ENCODE peak calls at places on chromosomes 7 and 10, in four cellular contexts. One of them, this sample, is unnamed. For H4K20me1, the result is how much of the 10 kb centered on the place peaks cover.

GRCh38 chr10:43817368-43817767 is 168.7 kb upstream of the ZNF32 start:
- DNase-seq in MM.1S: no peak
- DNase-seq in GM23338: no peak
- DNase-seq in mammary epithelial cell: no peak
- DNase-seq in this sample: no peak

GRCh38 chr10:59245751-59246150 is 69.3 kb downstream of the PHYHIPL start:
- DNase-seq in GM23338: no peak
- DNase-seq in mammary epithelial cell: no peak
- DNase-seq in MM.1S: no peak
- DNase-seq in this sample: no peak

GRCh38 chr7:137903382-137904169 is 56.8 kb upstream of the DGKI start:
- DNase-seq in MM.1S: peak
- DNase-seq in mammary epithelial cell: peak
- DNase-seq in GM23338: peak
- DNase-seq in this sample: peak

GRCh38 chr7:73880755-73881328 is 19.9 kb downstream of the TMEM270 start:
- DNase-seq in MM.1S: no peak
- DNase-seq in GM23338: no peak
- DNase-seq in mammary epithelial cell: no peak
- DNase-seq in this sample: no peak

GRCh38 chr7:32078824-32079223 is 8.6 kb upstream of the PDE1C start:
- DNase-seq in MM.1S: no peak
- DNase-seq in GM23338: no peak
- DNase-seq in mammary epithelial cell: no peak
- DNase-seq in this sample: no peak

GRCh38 chr10:86753056-86753455 is 3.4 kb upstream of the BMPR1A start:
- DNase-seq in GM23338: no peak
- DNase-seq in MM.1S: peak
- DNase-seq in mammary epithelial cell: no peak
- DNase-seq in this sample: no peak

GRCh38 chr7:16803881-16804673 is 722 bp downstream of the AGR2 start:
- DNase-seq in mammary epithelial cell: no peak
- DNase-seq in MM.1S: no peak
- DNase-seq in GM23338: no peak
- DNase-seq in this sample: peak

GRCh38 chr7:139023076-139023475 is 12.8 kb downstream of the ZC3HAV1L start:
- DNase-seq in mammary epithelial cell: no peak
- DNase-seq in GM23338: no peak
- DNase-seq in MM.1S: no peak
- DNase-seq in this sample: no peak

GRCh38 chr7:157627646-157628045 is 290.8 kb downstream of the DNAJB6 start:
- DNase-seq in mammary epithelial cell: no peak
- DNase-seq in GM23338: no peak
- DNase-seq in MM.1S: no peak
- DNase-seq in this sample: no peak

GRCh38 chr7:152894295-152895170 is 135.0 kb downstream of the ACTR3B start:
- DNase-seq in mammary epithelial cell: no peak
- DNase-seq in MM.1S: peak
- DNase-seq in GM23338: peak
- DNase-seq in this sample: no peak

GRCh38 chr10:83617692-83618325 is 521.5 kb upstream of the GHITM start:
- DNase-seq in GM23338: no peak
- DNase-seq in mammary epithelial cell: no peak
- DNase-seq in MM.1S: no peak
- DNase-seq in this sample: no peak

GRCh38 chr10:24618401-24618800 is 105.3 kb downstream of the ARHGAP21 start:
- DNase-seq in GM23338: peak
- DNase-seq in mammary epithelial cell: peak
- DNase-seq in MM.1S: no peak
- DNase-seq in this sample: no peak

GRCh38 chr10:73073627-73074026 is 23.0 kb downstream of the P4HA1 start:
- DNase-seq in mammary epithelial cell: no peak
- DNase-seq in GM23338: no peak
- DNase-seq in MM.1S: no peak
- DNase-seq in this sample: no peak

GRCh38 chr10:79352035-79352595 is 4.8 kb downstream of the PPIF start:
- DNase-seq in GM23338: no peak
- DNase-seq in MM.1S: no peak
- DNase-seq in mammary epithelial cell: no peak
- DNase-seq in this sample: no peak

GRCh38 chr10:10326119-10326518 is 691.6 kb upstream of the CELF2 start:
- DNase-seq in mammary epithelial cell: no peak
- DNase-seq in MM.1S: no peak
- DNase-seq in GM23338: no peak
- DNase-seq in this sample: no peak

GRCh38 chr10:70232859-70233108 is 445 bp downstream of the PPA1 start:
- DNase-seq in GM23338: no peak
- DNase-seq in MM.1S: no peak
- DNase-seq in mammary epithelial cell: no peak
- DNase-seq in this sample: peak

GRCh38 chr7:2460188-2460587 is 16.0 kb downstream of the GRIFIN start:
- DNase-seq in GM23338: no peak
- DNase-seq in MM.1S: no peak
- DNase-seq in mammary epithelial cell: no peak
- DNase-seq in this sample: no peak

DNA sequence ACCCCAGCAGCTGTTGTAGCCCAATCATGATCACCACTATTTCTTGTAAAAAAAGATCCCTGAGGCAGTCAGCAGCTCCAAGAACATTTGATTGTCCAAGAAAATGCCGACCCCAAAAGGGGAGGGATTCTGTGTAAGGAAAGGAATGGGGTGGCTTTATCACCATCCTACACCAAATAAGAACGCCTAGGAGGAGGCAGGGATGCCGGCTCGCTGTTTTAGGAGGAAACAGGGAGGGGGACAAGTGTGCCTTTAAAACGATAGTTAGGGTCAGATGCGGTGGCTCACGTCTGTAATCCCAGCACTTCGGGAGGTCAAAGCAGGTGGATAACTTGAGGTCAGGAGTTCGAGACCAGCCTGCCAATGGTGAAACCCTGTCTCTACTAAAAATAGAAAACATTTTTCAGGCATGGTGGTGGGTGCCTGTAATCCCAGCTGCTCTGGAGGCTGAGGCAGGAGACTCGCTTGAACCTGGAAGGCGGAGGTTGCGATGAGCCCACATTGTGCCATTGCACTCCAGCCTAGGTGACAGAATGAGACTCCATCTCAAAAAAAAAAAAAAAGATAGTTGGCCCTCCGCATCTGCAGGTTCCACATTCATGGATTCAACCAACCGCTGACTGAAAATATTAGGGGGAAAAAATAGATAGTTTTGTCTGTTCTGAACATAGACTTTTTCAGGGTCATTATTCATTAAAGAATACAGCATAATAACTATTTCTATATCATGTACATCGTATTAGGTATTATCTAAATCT is 63.6 kb downstream of the PDIA4 start:
- DNase-seq in mammary epithelial cell: no peak
- DNase-seq in GM23338: no peak
- DNase-seq in MM.1S: no peak
- DNase-seq in this sample: no peak
- H3K4me2 ChIP-seq in mammary epithelial cell: peak
- H3K4me2 ChIP-seq in GM23338: peak
- H3K4me2 ChIP-seq in MM.1S: no peak
- H3K4me2 ChIP-seq in this sample: peak

DNA sequence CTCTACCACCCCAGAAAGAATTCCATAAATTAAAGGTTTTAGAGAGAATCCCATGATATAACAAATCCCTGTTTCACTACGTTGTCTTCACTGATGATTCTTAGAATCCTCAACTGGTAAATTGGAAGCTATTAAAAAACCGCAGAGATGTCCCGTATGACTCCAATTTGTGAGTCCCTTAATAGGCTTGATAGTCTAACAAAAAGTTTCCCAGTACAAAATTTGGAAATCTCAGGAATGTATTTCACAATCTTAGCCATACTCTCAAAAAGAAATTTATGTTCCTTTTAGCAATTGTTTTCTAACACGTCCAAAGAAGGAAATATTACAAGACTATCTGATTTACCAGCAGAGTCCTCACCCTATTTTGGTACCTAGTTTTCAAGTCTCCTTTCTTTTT is 2.5 kb downstream of the TES start:
- DNase-seq in GM23338: no peak
- DNase-seq in MM.1S: no peak
- DNase-seq in mammary epithelial cell: no peak
- DNase-seq in this sample: no peak
- H4K20me1 ChIP-seq in GM23338: under half
- H4K20me1 ChIP-seq in MM.1S: under half
- H4K20me1 ChIP-seq in mammary epithelial cell: under half
- H4K20me1 ChIP-seq in this sample: under half

GRCh38 chr7:33819658-33820057 is 85.7 kb upstream of the BMPER start:
- DNase-seq in mammary epithelial cell: no peak
- DNase-seq in MM.1S: no peak
- DNase-seq in GM23338: no peak
- DNase-seq in this sample: no peak

GRCh38 chr7:33813331-33813730 is 92.0 kb upstream of the BMPER start:
- DNase-seq in GM23338: no peak
- DNase-seq in mammary epithelial cell: no peak
- DNase-seq in MM.1S: no peak
- DNase-seq in this sample: no peak

GRCh38 chr7:33814400-33814799 is 90.9 kb upstream of the BMPER start:
- DNase-seq in mammary epithelial cell: no peak
- DNase-seq in MM.1S: peak
- DNase-seq in GM23338: no peak
- DNase-seq in this sample: no peak

GRCh38 chr7:33816106-33816505 is 89.2 kb upstream of the BMPER start:
- DNase-seq in GM23338: no peak
- DNase-seq in MM.1S: peak
- DNase-seq in mammary epithelial cell: no peak
- DNase-seq in this sample: no peak

DNA sequence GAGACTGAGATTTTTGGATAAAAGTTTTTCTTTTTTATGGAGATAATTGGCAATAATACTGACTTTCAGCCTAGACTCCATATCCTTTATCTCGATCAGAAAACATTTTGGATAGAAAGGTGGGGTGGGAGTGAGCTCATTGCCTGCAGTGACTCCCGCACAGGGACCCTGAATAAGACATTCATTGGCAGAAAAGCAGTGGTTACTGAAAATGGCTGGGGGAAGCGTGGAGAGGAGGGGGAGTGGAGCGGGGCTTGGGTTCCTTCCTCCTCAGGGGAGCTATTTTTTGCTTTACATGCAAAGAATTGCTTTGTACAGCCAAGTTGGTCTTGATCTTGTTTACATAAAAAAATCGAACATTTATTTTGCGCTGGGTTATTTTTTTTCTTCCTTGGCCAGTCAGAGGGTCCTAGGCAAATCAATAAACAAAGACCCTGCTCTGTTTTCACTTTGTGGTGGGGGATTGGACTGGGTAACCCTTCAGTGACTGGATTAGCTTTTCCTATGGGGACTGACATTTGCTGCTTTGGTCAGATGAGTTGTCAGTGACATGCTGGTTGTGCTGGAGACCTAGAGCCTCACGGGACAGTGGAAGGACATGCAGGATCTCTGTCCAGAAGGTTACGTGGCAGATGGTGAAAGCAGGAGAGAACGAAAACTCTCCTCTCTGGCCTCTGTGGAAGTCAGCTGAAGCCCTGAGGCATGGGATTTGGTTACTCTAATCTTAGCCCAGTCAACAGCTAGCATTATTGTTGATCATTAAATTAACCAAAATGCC is 90.2 kb upstream of the BMPER start:
- DNase-seq in GM23338: no peak
- DNase-seq in mammary epithelial cell: no peak
- DNase-seq in MM.1S: no peak
- DNase-seq in this sample: no peak
- H3K4me2 ChIP-seq in GM23338: no peak
- H3K4me2 ChIP-seq in mammary epithelial cell: no peak
- H3K4me2 ChIP-seq in MM.1S: no peak
- H3K4me2 ChIP-seq in this sample: no peak

DNA sequence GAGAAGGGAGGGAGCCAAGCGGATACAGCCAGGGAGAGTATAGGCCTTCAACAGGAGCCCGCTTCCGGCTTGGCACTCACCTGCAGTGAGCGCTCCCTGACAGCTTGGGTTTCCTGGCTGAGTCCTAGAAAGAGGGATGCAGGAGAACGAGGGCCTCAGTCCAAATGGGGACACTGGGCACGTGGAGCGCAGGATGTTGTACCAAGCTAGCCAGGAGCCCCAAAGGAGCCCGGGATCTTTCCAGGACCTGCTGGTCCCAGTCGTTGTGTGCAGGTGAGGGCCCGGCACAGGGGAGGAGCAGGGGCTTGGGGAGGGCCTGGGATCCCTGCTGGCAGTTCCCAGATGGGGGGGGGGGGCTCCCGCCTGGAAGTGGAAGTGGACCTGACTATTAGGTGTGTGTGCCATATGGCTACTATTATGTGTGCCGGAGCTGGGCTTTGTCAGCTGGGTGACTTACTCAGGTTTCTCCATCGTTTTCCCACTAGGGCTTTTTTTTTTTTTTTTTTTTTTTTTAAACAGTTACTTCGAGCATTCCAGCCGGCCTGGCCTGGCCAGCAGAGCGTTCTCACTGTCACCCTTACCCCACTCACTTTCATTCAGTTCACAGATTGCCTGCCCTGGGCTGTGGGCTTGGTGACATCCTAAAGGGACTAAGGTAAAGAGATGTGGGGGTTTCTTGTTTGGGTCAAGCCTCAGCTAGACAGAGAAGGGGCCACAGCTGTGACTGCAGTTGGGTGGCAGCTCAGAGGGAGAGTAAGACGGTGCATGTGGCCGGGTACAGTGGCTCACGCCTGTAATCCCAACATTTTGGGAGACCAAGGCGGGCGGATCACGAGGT is 3.8 kb downstream of the AGAP3 start:
- DNase-seq in MM.1S: no peak
- DNase-seq in GM23338: no peak
- DNase-seq in mammary epithelial cell: no peak
- DNase-seq in this sample: no peak
- H4K20me1 ChIP-seq in MM.1S: under half
- H4K20me1 ChIP-seq in GM23338: half or more
- H4K20me1 ChIP-seq in mammary epithelial cell: under half
- H4K20me1 ChIP-seq in this sample: under half

GRCh38 chr10:3828404-3829192 is 43.6 kb upstream of the KLF6 start:
- DNase-seq in MM.1S: peak
- DNase-seq in GM23338: no peak
- DNase-seq in mammary epithelial cell: peak
- DNase-seq in this sample: no peak
- H3K4me2 ChIP-seq in MM.1S: peak
- H3K4me2 ChIP-seq in GM23338: no peak
- H3K4me2 ChIP-seq in mammary epithelial cell: peak
- H3K4me2 ChIP-seq in this sample: peak

GRCh38 chr10:454860-455259 is 234.6 kb downstream of the DIP2C start:
- DNase-seq in mammary epithelial cell: peak
- DNase-seq in GM23338: no peak
- DNase-seq in MM.1S: no peak
- DNase-seq in this sample: no peak
- H4K20me1 ChIP-seq in mammary epithelial cell: under half
- H4K20me1 ChIP-seq in GM23338: under half
- H4K20me1 ChIP-seq in MM.1S: under half
- H4K20me1 ChIP-seq in this sample: under half